ENCODE peak calls at places on chromosomes 1 and 21, in ten cellular contexts. X, U, F, E, Z, J, N, B, O and T are unnamed samples.

GRCh38 chr1:208240698-208241355 is 3.4 kb downstream of the PLXNA2 start:
- DNase-seq in U (no peak), N (no peak), J (no peak), B (no peak), O (no peak), F (no peak), Z (no peak), X (peak; percentile 32), E (no peak), T (no peak)

GRCh38 chr1:223654083-223654482 is 11.4 kb downstream of the CAPN8 start:
- DNase-seq in F (no peak), J (no peak), X (no peak), N (peak; percentile 55), Z (no peak), O (no peak), E (no peak), B (no peak), U (no peak), T (no peak)

GRCh38 chr21:24869862-24870261 is 737.4 kb downstream of the MRPL39 start:
- DNase-seq in E (no peak), Z (no peak), N (no peak), B (no peak), F (no peak), J (no peak), X (no peak), O (no peak), U (no peak), T (no peak)

GRCh38 chr1:208006258-208006920 is 95.5 kb upstream of the CD34 start:
- DNase-seq in X (no peak), O (peak; percentile 7), F (no peak), J (no peak), E (no peak), Z (no peak), B (no peak), N (no peak), U (no peak), T (no peak)

GRCh38 chr1:46533179-46533864 is 18.1 kb downstream of the KNCN start:
- DNase-seq in Z (peak; percentile 90), F (no peak), X (no peak), O (no peak), E (no peak), J (no peak), U (peak; percentile 21), B (peak; percentile 44), N (no peak), T (no peak)

GRCh38 chr21:15894596-15894995 is 164.8 kb downstream of the USP25 start:
- DNase-seq in X (peak; percentile 5), B (no peak), J (no peak), U (no peak), F (no peak), Z (no peak), E (no peak), N (no peak), O (no peak), T (no peak)

GRCh38 chr1:63888984-63889383 is 115.2 kb downstream of the ROR1 start:
- DNase-seq in U (no peak), B (no peak), E (no peak), X (no peak), F (no peak), O (no peak), Z (no peak), J (no peak), N (no peak), T (no peak)

GRCh38 chr1:155255243-155256100 is at the start of gene ENTREP3:
- DNase-seq in Z (peak; percentile 97), E (no peak), N (peak; percentile 91), X (peak; percentile 83), U (peak; percentile 89), O (peak; percentile 91), B (peak; percentile 90), J (no peak), F (peak; percentile 78), T (peak; percentile 86)

GRCh38 chr1:16064536-16065196 is 8.8 kb downstream of the FAM131C start:
- DNase-seq in U (no peak), F (no peak), N (no peak), X (no peak), E (no peak), Z (no peak), J (no peak), B (no peak), O (no peak), T (no peak)

DNA sequence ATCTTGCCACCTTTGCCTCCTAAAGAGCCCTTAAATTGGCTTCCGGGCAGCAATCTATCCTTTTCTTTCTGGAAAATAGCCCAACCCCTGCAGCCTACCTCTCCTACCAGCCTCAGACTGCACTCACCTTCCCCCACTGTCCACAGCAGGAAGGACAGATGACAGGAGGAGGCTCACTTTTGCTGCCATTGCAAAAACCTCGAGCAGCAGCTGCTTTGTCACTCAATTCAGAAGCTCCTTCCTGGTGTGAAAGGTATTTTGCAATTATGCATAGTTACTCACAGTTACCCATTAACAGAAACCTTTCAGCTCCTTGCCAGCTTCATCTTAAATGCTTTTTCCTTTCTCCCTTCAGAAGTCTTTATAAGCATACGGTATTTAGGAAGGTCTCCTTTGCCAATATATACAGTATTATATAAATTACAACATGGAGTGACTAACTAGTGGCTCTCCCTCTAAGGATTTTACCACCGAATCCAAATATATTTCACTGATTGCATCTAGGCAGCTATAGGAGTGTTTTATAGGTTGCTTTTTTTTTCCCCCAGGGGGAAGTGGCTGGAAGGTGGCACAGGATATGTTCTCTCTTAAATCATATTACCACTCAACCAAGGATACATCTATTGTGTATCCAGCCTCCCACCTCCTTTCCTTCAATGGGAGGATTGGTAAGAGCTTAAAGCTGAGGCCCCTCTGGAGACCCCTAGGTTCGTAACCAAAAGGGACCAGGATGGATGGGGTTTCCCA is 142.1 kb upstream of the IPO9 start:
- DNase-seq in J (no peak), F (no peak), B (no peak), X (peak; percentile 46), E (no peak), N (peak; percentile 33), Z (no peak), O (no peak), U (peak; percentile 51), T (no peak)
- H3K4me3 ChIP-seq in J (no peak overlapping the region), F (no peak overlapping the region), B (no peak overlapping the region), X (no peak overlapping the region), E (no peak overlapping the region), N (no peak overlapping the region), Z (no peak overlapping the region), O (no peak overlapping the region), U (no peak overlapping the region), T (no peak overlapping the region)

DNA sequence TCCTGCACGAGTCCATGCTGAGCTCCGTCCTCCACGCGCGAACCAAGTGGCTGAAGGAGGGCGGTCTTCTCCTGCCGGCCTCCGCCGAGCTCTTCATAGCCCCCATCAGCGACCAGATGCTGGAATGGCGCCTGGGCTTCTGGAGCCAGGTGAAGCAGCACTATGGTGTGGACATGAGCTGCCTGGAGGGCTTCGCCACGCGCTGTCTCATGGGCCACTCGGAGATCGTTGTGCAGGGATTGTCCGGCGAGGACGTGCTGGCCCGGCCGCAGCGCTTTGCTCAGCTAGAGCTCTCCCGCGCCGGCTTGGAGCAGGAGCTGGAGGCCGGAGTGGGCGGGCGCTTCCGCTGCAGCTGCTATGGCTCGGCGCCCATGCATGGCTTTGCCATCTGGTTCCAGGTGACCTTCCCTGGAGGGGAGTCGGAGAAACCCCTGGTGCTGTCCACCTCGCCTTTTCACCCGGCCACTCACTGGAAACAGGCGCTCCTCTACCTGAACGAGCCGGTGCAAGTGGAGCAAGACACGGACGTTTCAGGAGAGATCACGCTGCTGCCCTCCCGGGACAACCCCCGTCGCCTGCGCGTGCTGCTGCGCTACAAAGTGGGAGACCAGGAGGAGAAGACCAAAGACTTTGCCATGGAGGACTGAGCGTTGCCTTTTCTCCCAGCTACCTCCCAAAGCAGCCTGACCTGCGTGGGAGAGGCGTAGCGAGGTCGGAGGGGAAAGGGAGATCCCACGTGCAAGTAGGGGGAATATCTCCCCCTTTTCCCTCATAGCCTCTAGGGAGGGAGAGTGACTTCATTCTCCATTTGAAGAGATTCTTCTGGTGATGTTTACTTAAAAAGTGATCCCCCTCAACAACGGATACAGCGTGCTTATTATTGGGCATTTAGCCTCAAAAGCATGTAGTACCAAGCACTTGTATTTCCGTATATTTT is 991 bp downstream of the PRMT6 start:
- DNase-seq in F (peak; percentile 59), J (no peak), N (no peak), U (peak; percentile 68), B (peak; percentile 72), O (peak; percentile 78), E (no peak), X (peak; percentile 72), Z (peak; percentile 91), T (peak; percentile 89)
- TF ChIP-seq POLR2A in F (no peak), J (no peak), N (no peak), U (no peak), B (no peak), O (no peak), E (no peak), X (no peak), Z (no peak), T (no peak)

DNA sequence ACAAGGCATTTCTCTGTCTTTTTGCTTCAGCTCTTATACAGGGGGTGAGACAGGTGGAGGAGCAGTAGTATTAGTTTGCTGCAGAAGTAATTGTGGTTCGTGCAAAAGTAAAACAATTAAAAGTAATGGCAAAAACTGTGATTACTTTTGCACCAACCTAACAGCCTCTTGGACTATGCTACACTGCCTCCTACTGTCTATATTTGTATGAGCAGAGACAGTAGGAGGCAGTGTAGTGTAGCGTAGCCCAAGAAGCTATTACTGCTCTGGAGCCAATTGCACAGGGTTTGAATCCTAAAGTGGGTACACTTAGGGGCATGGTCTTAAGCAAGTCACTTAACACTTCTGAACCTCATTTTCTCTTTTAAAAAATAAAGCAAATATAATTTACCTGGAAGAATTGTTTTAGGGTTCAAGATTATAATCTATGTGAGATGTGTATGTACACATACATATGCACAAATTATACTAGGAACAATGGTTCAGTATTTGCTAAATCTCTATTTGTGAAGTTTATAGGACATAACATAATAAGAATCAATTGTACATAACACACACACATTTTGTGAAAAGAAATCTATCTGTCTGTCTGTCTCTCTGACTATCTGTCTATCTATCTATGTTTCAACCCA is 103.8 kb downstream of the BRINP3 start:
- DNase-seq in O (no peak), F (no peak), N (no peak), U (no peak), Z (no peak), J (no peak), X (peak; percentile 45), E (peak; percentile 15), B (no peak), T (no peak)
- TF ChIP-seq CTCF in O (no peak), F (peak; percentile 76), N (peak; percentile 61), U (peak; percentile 42), Z (no peak), J (peak; percentile 47), X (peak; percentile 57), E (peak; percentile 68), B (peak; percentile 36), T (no peak)

DNA sequence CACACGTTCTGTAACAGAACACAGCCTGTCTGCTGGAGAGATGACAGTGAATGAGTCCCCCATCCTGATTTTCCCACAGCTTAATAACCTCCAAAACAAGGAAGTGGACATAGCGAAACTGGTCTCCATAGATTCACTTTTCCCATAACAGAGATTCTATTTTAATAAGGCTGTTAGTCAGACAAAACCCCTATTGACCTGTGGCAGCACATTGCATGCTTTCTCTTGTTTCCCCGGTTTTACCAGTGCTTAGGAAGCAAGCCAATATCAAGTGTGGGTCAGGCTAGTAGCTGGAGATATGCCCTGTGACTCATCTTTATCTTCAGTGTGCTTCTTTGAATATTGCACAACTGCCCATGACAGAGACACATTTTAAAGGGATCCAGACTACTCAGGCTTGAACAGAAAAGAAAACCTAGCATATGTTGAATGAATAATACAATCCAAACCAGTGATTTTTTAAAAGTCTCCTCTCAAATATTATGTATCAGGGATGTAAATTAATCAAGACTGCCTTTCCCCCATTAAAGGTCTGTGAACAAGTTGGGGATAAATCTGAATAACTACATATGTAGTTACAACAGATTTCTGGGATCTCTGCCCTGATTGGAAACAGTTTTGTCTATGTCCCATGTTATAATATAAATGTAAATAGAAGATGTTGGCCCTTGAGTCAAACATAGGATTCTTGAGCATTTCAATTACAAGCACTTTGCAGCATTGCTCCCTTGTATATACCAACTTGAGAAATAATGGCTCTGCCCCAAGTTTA is 11.9 kb upstream of the CLDN8 start:
- DNase-seq in U (no peak), E (no peak), F (no peak), O (no peak), N (no peak), X (peak; percentile 65), B (peak; percentile 58), Z (no peak), J (no peak), T (peak; percentile 86)
- H3K4me3 ChIP-seq in U (no peak overlapping the region), E (no peak overlapping the region), F (no peak overlapping the region), O (no peak overlapping the region), N (no peak overlapping the region), X (no peak overlapping the region), B (peak overlapping the region; percentile 3), Z (no peak overlapping the region), J (no peak overlapping the region), T (no peak overlapping the region)